ENCODE peak calls at places on chromosomes 5 and 9, in seven cellular contexts. Q is mammary epithelial cell, F is PC-9, V is HFF-Myc, K is WTC11, W is astrocyte of the cerebellum, G is B cell. E is an unnamed sample.

GRCh38 chr5:131825404-131826013 is 28.7 kb upstream of the FNIP1 start:
- DNase-seq in W (no peak), V (no peak), G (no peak), K (no peak), Q (no peak), F (no peak), E (no peak)

GRCh38 chr5:157486861-157487260 is 26.8 kb downstream of the NIPAL4 start:
- DNase-seq in V (no peak), F (no peak), Q (no peak), G (no peak), K (no peak), W (no peak), E (peak)

GRCh38 chr9:136454026-136454796 is 14.6 kb upstream of the INPP5E start:
- DNase-seq in W (no peak), G (no peak), V (no peak), Q (no peak), K (no peak), F (no peak), E (no peak)

GRCh38 chr5:108193021-108193795 is 188.7 kb downstream of the FBXL17 start:
- DNase-seq in K (no peak), G (no peak), V (peak), Q (peak), F (no peak), W (peak), E (no peak)

GRCh38 chr5:65190328-65191053 is 291.2 kb downstream of the ADAMTS6 start:
- DNase-seq in V (peak), Q (peak), K (no peak), F (no peak), G (no peak), W (peak), E (peak)

GRCh38 chr5:128227984-128228383 is 144.4 kb downstream of the SLC12A2 start:
- DNase-seq in V (peak), W (peak), F (no peak), K (no peak), Q (peak), G (no peak), E (no peak)

GRCh38 chr5:56791396-56791795 is 24.0 kb upstream of the MAP3K1 start:
- DNase-seq in V (no peak), K (no peak), G (no peak), Q (no peak), F (no peak), W (no peak), E (peak)

GRCh38 chr5:33968133-33969005 is 16.1 kb downstream of the SLC45A2 start:
- DNase-seq in Q (peak), K (no peak), G (no peak), W (no peak), F (no peak), V (no peak), E (no peak)

GRCh38 chr5:1125030-1125357 is 13.1 kb upstream of the SLC12A7 start:
- DNase-seq in W (no peak), V (peak), G (no peak), Q (no peak), K (no peak), F (no peak), E (no peak)

GRCh38 chr9:136485049-136485647 is 2.3 kb upstream of the SEC16A start:
- DNase-seq in V (peak), Q (peak), K (peak), W (peak), G (peak), F (peak), E (peak)

GRCh38 chr9:93028448-93029006 is 30.0 kb upstream of the SUSD3 start:
- DNase-seq in K (no peak), Q (no peak), V (no peak), W (no peak), F (no peak), G (peak), E (peak)

GRCh38 chr5:174645677-174646076 is 78.7 kb upstream of the MSX2 start:
- DNase-seq in G (no peak), W (no peak), K (no peak), V (no peak), Q (no peak), F (no peak), E (no peak)

GRCh38 chr9:113641100-113641885 is 177.8 kb downstream of the RGS3 start:
- DNase-seq in G (no peak), F (no peak), W (no peak), Q (no peak), V (no peak), K (no peak), E (no peak)

GRCh38 chr9:111356567-111357244 is 26.7 kb upstream of the OR2K2 start:
- DNase-seq in V (peak), F (peak), G (no peak), Q (peak), K (no peak), W (peak), E (no peak)

GRCh38 chr5:72608297-72608696 is 101.1 kb upstream of the ZNF366 start:
- DNase-seq in Q (no peak), K (no peak), V (peak), F (no peak), W (peak), G (no peak), E (no peak)

GRCh38 chr9:33241298-33241697 is 1.3 kb downstream of the SPINK4 start:
- DNase-seq in F (no peak), K (no peak), V (no peak), W (no peak), Q (no peak), G (no peak), E (no peak)

GRCh38 chr5:103847060-103847459 is 284.5 kb upstream of the NUDT12 start:
- DNase-seq in G (no peak), F (no peak), Q (peak), W (no peak), V (no peak), K (no peak), E (no peak)

GRCh38 chr5:24644757-24645156 is at the start of gene CDH10:
- DNase-seq in G (no peak), Q (peak), V (no peak), W (peak), K (peak), F (peak), E (no peak)

GRCh38 chr9:79026311-79026710 is 545.5 kb upstream of the TLE4 start:
- DNase-seq in W (no peak), G (no peak), F (peak), V (peak), K (no peak), Q (peak), E (no peak)

GRCh38 chr9:7910426-7911015 is 110.9 kb upstream of the DMAC1 start:
- DNase-seq in G (no peak), W (peak), V (no peak), Q (no peak), K (no peak), F (no peak), E (no peak)

GRCh38 chr5:109983135-109983534 is 293.4 kb downstream of the MAN2A1 start:
- DNase-seq in Q (no peak), W (no peak), G (no peak), K (no peak), V (no peak), F (no peak), E (no peak)

GRCh38 chr9:91089405-91090131 is 272.1 kb downstream of the AUH start:
- DNase-seq in Q (peak), K (peak), V (no peak), F (peak), W (peak), G (no peak), E (no peak)

GRCh38 chr5:91225848-91226686 is 157.1 kb downstream of the ARRDC3 start:
- DNase-seq in K (peak), V (no peak), G (peak), Q (peak), W (no peak), F (peak), E (peak)

GRCh38 chr9:133276001-133276884 is 1.2 kb upstream of the ABO start:
- DNase-seq in F (no peak), G (no peak), Q (no peak), W (no peak), V (no peak), K (no peak), E (no peak)

GRCh38 chr5:158410976-158411375 is 552.0 kb upstream of the CLINT1 start:
- DNase-seq in K (no peak), W (peak), F (no peak), V (no peak), Q (no peak), G (no peak), E (no peak)

GRCh38 chr9:12813960-12814876 is 39.4 kb downstream of the LURAP1L start:
- DNase-seq in G (no peak), W (peak), Q (peak), K (no peak), F (peak), V (peak), E (peak)
- TF ChIP-seq CTCF in G (no peak), W (peak), Q (no peak), K (no peak), F (no peak), V (peak), E (no peak)

GRCh38 chr9:73199886-73200285 is 48.2 kb downstream of the ANXA1 start:
- DNase-seq in G (no peak), K (peak), W (no peak), F (peak), Q (no peak), V (no peak), E (no peak)
- TF ChIP-seq CTCF in G (no peak), K (peak), W (peak), F (no peak), Q (peak), V (peak), E (peak)

GRCh38 chr9:13520069-13520468 is 240.6 kb upstream of the MPDZ start:
- DNase-seq in W (no peak), F (no peak), V (no peak), K (no peak), G (no peak), Q (no peak), E (no peak)

GRCh38 chr9:13529321-13530104 is 250.0 kb upstream of the MPDZ start:
- DNase-seq in W (no peak), F (no peak), Q (peak), V (no peak), K (no peak), G (no peak), E (no peak)

GRCh38 chr9:13524245-13524644 is 244.8 kb upstream of the MPDZ start:
- DNase-seq in W (no peak), V (no peak), G (no peak), K (no peak), F (no peak), Q (no peak), E (no peak)
- TF ChIP-seq CTCF in W (no peak), V (no peak), G (no peak), K (no peak), F (no peak), Q (no peak), E (no peak)

DNA sequence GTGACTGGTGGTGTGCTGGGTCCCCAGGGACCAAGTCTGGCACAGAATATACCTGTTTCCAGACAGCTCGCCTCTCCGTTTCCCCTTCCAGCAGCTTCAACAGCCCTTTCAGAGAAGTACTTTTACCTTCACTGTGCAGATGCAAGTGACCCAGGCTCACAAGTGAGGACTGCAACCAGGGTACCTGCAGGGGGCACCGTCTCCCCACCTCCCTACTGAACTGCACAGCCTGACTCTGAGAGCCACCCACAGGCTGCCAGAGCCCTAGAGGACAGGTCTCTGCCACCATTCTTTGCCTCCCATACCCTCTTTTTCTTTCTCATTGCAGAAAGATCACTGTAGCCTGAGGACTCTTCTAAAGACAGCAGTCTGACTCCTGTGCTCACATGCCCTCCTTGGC is 15.4 kb downstream of the IL9 start:
- DNase-seq in V (no peak), W (no peak), G (no peak), F (peak), K (peak), Q (no peak), E (peak)
- TF ChIP-seq CTCF in V (peak), W (peak), G (no peak), F (peak), K (peak), Q (no peak), E (no peak)

GRCh38 chr5:82364497-82364896 is 86.3 kb upstream of the RPS23 start:
- DNase-seq in W (peak), F (no peak), G (no peak), Q (peak), V (no peak), K (no peak), E (no peak)
- TF ChIP-seq CTCF in W (peak), F (peak), G (no peak), Q (peak), V (peak), K (no peak), E (peak)

GRCh38 chr5:14683906-14684455 is 19.5 kb downstream of the OTULIN start:
- DNase-seq in K (no peak), Q (no peak), F (no peak), W (no peak), G (no peak), V (no peak), E (no peak)

GRCh38 chr5:14684757-14685156 is 20.2 kb downstream of the OTULIN start:
- DNase-seq in W (no peak), K (no peak), F (no peak), G (no peak), V (no peak), Q (no peak), E (no peak)

GRCh38 chr5:14686517-14686916 is 22.0 kb downstream of the OTULIN start:
- DNase-seq in K (no peak), V (no peak), G (no peak), Q (peak), F (no peak), W (no peak), E (no peak)

GRCh38 chr5:14685757-14686156 is 21.2 kb downstream of the OTULIN start:
- DNase-seq in V (peak), Q (peak), W (no peak), G (peak), K (peak), F (peak), E (peak)

GRCh38 chr5:14687023-14687665 is 22.6 kb downstream of the OTULIN start:
- DNase-seq in Q (peak), W (no peak), G (no peak), F (no peak), V (no peak), K (no peak), E (no peak)
- TF ChIP-seq CTCF in Q (no peak), W (peak), G (no peak), F (no peak), V (no peak), K (no peak), E (no peak)